ENCODE peak calls at places on chromosome X, in nine cellular contexts. M is suprapubic skin, W is body of pancreas, Q is neuronal stem cell, U is sigmoid colon, E is esophagus squamous epithelium, C is adrenal gland, O is HCT116, J is psoas muscle. B is an unnamed sample. For H3K4me1, the result is how much of the 10 kb centered on the place peaks cover.

GRCh38 chrX:20300822-20301221 is 34.1 kb upstream of the RPS6KA3 start:
- DNase-seq in M (no peak), W (no peak), Q (no peak), U (no peak), E (no peak), C (no peak), O (no peak), J (no peak), B (no peak)

GRCh38 chrX:11739796-11740195 is 18.2 kb upstream of the MSL3 start:
- DNase-seq in M (no peak), W (no peak), Q (no peak), U (no peak), E (no peak), C (no peak), O (no peak), J (no peak), B (no peak)

GRCh38 chrX:69066021-69066757 is 99.1 kb downstream of the PJA1 start:
- DNase-seq in M (peak), W (no peak), Q (no peak), U (no peak), E (no peak), C (no peak), O (no peak), J (no peak), B (no peak)

GRCh38 chrX:141214216-141214615 is 28.1 kb downstream of the SPANXC start:
- DNase-seq in M (no peak), W (no peak), Q (no peak), U (no peak), E (no peak), C (no peak), O (no peak), J (no peak), B (no peak)

GRCh38 chrX:19513383-19513782 is 1.9 kb downstream of the MAP3K15 start:
- DNase-seq in M (no peak), W (peak), Q (no peak), U (no peak), E (no peak), C (peak), O (no peak), J (no peak), B (peak)

GRCh38 chrX:56130013-56130412 is 102.1 kb upstream of the KLF8 start:
- DNase-seq in M (no peak), W (no peak), Q (no peak), U (no peak), E (no peak), C (no peak), O (no peak), J (no peak), B (no peak)

GRCh38 chrX:52544147-52544840 is 27.4 kb upstream of the XAGE1B start:
- DNase-seq in M (no peak), W (no peak), Q (no peak), U (no peak), E (no peak), C (no peak), O (no peak), J (no peak), B (no peak)

GRCh38 chrX:114581528-114582263 is 2.2 kb upstream of the HTR2C start:
- DNase-seq in M (no peak), W (no peak), Q (peak), U (no peak), E (no peak), C (no peak), O (no peak), J (no peak), B (no peak)

GRCh38 chrX:15680401-15680800 is 15.8 kb upstream of the CLTRN start:
- DNase-seq in M (no peak), W (no peak), Q (no peak), U (no peak), E (no peak), C (no peak), O (no peak), J (no peak), B (no peak)

GRCh38 chrX:126551306-126551705 is 1.3 kb downstream of the DCAF12L1 start:
- DNase-seq in M (no peak), W (no peak), Q (no peak), U (no peak), E (no peak), C (no peak), O (no peak), J (no peak), B (no peak)

GRCh38 chrX:69503835-69504625 is at the start of gene NALF2:
- DNase-seq in M (no peak), W (peak), Q (peak), U (peak), E (no peak), C (peak), O (peak), J (peak), B (peak)

GRCh38 chrX:54182194-54182863 is 725 bp downstream of the FAM120C start:
- DNase-seq in M (peak), W (peak), Q (peak), U (peak), E (no peak), C (peak), O (peak), J (peak), B (peak)

GRCh38 chrX:150429577-150429976 is 66.5 kb downstream of the MAMLD1 start:
- DNase-seq in M (no peak), W (no peak), Q (no peak), U (no peak), E (no peak), C (no peak), O (no peak), J (no peak), B (no peak)

GRCh38 chrX:68726366-68726765 is 78.9 kb downstream of the STARD8 start:
- DNase-seq in M (peak), W (no peak), Q (no peak), U (peak), E (no peak), C (peak), O (no peak), J (no peak), B (no peak)

GRCh38 chrX:40406330-40406859 is 174.4 kb upstream of the ATP6AP2 start:
- DNase-seq in M (no peak), W (no peak), Q (no peak), U (no peak), E (no peak), C (no peak), O (no peak), J (no peak), B (no peak)

GRCh38 chrX:112761239-112762207 is 79.1 kb downstream of the AMOT start:
- DNase-seq in M (no peak), W (no peak), Q (no peak), U (no peak), E (no peak), C (no peak), O (no peak), J (no peak), B (no peak)

GRCh38 chrX:97200454-97200853 is 316.7 kb downstream of the RPA4 start:
- DNase-seq in M (no peak), W (no peak), Q (no peak), U (no peak), E (no peak), C (no peak), O (no peak), J (no peak), B (no peak)

GRCh38 chrX:45352588-45352987 is 151.9 kb upstream of the DIPK2B start:
- DNase-seq in M (no peak), W (no peak), Q (no peak), U (no peak), E (no peak), C (no peak), O (no peak), J (no peak), B (no peak)

GRCh38 chrX:95762716-95763115 is 921.9 kb upstream of the DIAPH2 start:
- DNase-seq in M (no peak), W (no peak), Q (no peak), U (no peak), E (no peak), C (no peak), O (no peak), J (no peak), B (no peak)

GRCh38 chrX:70398899-70399298 is 24.2 kb upstream of the GDPD2 start:
- DNase-seq in M (no peak), W (no peak), Q (no peak), U (no peak), E (no peak), C (no peak), O (no peak), J (no peak), B (no peak)

GRCh38 chrX:43582540-43582913 is 73.6 kb upstream of the MAOA start:
- DNase-seq in M (no peak), W (no peak), Q (no peak), U (no peak), E (no peak), C (no peak), O (no peak), J (no peak), B (no peak)

GRCh38 chrX:119687661-119688413 is 5.1 kb downstream of the SEPTIN6 start:
- DNase-seq in M (no peak), W (no peak), Q (no peak), U (no peak), E (no peak), C (peak), O (no peak), J (no peak), B (no peak)

GRCh38 chrX:119682019-119682989 is 10.7 kb downstream of the SEPTIN6 start:
- DNase-seq in M (no peak), W (no peak), Q (no peak), U (no peak), E (no peak), C (no peak), O (no peak), J (no peak), B (no peak)

GRCh38 chrX:119686087-119686639 is 6.8 kb downstream of the SEPTIN6 start:
- DNase-seq in M (no peak), W (no peak), Q (no peak), U (no peak), E (no peak), C (no peak), O (no peak), J (peak), B (no peak)

GRCh38 chrX:119684916-119685224 is 8.1 kb downstream of the SEPTIN6 start:
- DNase-seq in M (no peak), W (no peak), Q (no peak), U (no peak), E (no peak), C (no peak), O (no peak), J (no peak), B (no peak)

GRCh38 chrX:119685225-119686066 is 7.5 kb downstream of the SEPTIN6 start:
- DNase-seq in M (no peak), W (no peak), Q (no peak), U (peak), E (no peak), C (peak), O (no peak), J (no peak), B (no peak)
- H3K4me1 ChIP-seq in M (under half), W (under half), Q (under half), U (under half), E (under half), C (under half), O (under half), J (under half), B (under half)

GRCh38 chrX:41589634-41590270 is 99.0 kb upstream of the GPR34 start:
- DNase-seq in M (no peak), W (no peak), Q (no peak), U (no peak), E (no peak), C (no peak), O (no peak), J (no peak), B (no peak)
- H3K27ac ChIP-seq in M (no peak), W (peak), Q (no peak), U (no peak), E (no peak), C (peak), O (no peak), J (no peak), B (no peak)

DNA sequence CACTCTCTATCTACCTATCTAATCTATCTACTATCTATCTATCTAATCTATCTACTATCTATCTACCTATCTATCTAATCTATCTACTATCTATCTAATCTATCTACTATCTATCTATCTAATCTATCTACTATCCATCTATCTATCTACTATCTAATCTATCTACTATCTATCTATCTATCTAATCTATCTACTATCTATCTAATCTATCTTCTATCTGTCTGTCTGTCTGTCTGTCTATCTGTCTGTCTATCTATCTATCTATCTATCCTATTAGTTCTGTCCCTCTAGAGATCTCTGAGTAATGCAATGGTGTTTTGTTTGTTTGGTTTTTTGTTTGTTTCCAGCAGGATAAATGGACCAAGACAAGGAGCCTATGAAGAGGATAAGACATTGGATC is 9.4 kb upstream of the ASMTL start:
- DNase-seq in M (no peak), W (no peak), Q (no peak), U (no peak), E (no peak), C (no peak), O (no peak), J (no peak), B (no peak)
- H3K4me1 ChIP-seq in M (under half), W (under half), Q (under half), U (under half), E (under half), C (under half), O (under half), J (under half), B (under half)

GRCh38 chrX:124462931-124463330 is 116.6 kb downstream of the SH2D1A start:
- DNase-seq in M (no peak), W (no peak), Q (no peak), U (no peak), E (no peak), C (no peak), O (no peak), J (no peak), B (no peak)
- H3K27ac ChIP-seq in M (no peak), W (no peak), Q (no peak), U (no peak), E (no peak), C (no peak), O (no peak), J (no peak), B (no peak)

DNA sequence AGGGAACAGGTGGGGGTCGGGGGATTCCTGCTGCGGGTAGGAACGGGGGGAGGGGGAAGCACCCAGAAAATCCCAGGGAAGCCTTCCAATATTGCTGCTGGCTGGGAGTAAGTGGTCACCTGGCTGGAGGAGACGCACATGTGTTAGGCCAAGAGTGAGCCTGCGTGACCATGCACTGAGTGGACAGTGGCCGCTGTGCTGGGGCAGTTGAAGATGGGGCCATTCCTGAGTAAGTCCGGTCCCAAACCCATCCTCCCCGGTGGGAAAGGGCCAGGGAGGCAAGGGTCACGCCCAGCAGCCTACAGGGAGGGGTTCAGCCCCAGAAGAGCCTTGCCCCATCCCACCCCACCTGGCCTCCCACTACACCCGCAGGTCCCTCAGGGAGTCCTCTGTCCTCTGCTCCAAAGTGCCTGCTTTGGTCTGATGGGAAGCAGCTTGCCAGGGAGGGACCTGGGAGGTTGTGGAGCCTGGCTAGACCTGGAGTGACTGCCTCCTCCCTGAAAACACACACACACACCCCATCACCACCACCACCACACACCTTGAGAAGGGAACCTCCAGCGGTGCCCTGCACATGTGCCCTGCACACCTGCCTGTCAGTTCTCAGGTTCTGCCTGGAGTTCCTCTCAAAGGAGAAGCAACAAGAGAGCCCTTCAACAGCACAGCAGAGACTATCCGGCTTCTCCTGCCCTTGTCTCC is 6.1 kb downstream of the L1CAM start:
- DNase-seq in M (no peak), W (no peak), Q (no peak), U (no peak), E (no peak), C (no peak), O (no peak), J (no peak), B (no peak)
- H3K4me1 ChIP-seq in M (under half), W (under half), Q (under half), U (under half), E (under half), C (under half), O (under half), J (under half), B (under half)

GRCh38 chrX:71640002-71640401 is 21.7 kb upstream of the CXCR3 start:
- DNase-seq in M (no peak), W (no peak), Q (no peak), U (no peak), E (no peak), C (no peak), O (no peak), J (no peak), B (no peak)

GRCh38 chrX:71637848-71638247 is 19.5 kb upstream of the CXCR3 start:
- DNase-seq in M (no peak), W (no peak), Q (no peak), U (no peak), E (no peak), C (no peak), O (no peak), J (no peak), B (no peak)

GRCh38 chrX:71636438-71637252 is 18.3 kb upstream of the CXCR3 start:
- DNase-seq in M (no peak), W (no peak), Q (no peak), U (no peak), E (no peak), C (no peak), O (no peak), J (no peak), B (no peak)

GRCh38 chrX:71638409-71638808 is 20.1 kb upstream of the CXCR3 start:
- DNase-seq in M (no peak), W (no peak), Q (no peak), U (no peak), E (no peak), C (no peak), O (no peak), J (no peak), B (no peak)

GRCh38 chrX:71637253-71637618 is 18.9 kb upstream of the CXCR3 start:
- DNase-seq in M (no peak), W (no peak), Q (no peak), U (no peak), E (no peak), C (no peak), O (no peak), J (no peak), B (no peak)
- H3K27ac ChIP-seq in M (no peak), W (no peak), Q (no peak), U (peak), E (peak), C (no peak), O (no peak), J (peak), B (no peak)

GRCh38 chrX:24149346-24150050 is at the start of gene ZFX:
- DNase-seq in M (peak), W (peak), Q (peak), U (peak), E (peak), C (peak), O (no peak), J (peak), B (peak)
- H3K4me1 ChIP-seq in M (under half), W (under half), Q (under half), U (half or more), E (half or more), C (half or more), O (under half), J (half or more), B (under half)

GRCh38 chrX:13265549-13266132 is 54.2 kb downstream of the ATXN3L start:
- DNase-seq in M (no peak), W (no peak), Q (no peak), U (no peak), E (no peak), C (no peak), O (no peak), J (no peak), B (no peak)
- H3K27ac ChIP-seq in M (no peak), W (no peak), Q (no peak), U (no peak), E (no peak), C (no peak), O (no peak), J (no peak), B (no peak)

GRCh38 chrX:47577901-47578300 is 4.3 kb upstream of the TIMP1 start:
- DNase-seq in M (no peak), W (no peak), Q (no peak), U (no peak), E (no peak), C (no peak), O (no peak), J (no peak), B (no peak)
- H3K4me1 ChIP-seq in M (under half), W (under half), Q (under half), U (under half), E (under half), C (under half), O (under half), J (under half), B (under half)

B was measured in left lung.